ENCODE peak calls at places on chromosomes 3 and 15, in seven cellular contexts. N, V, J, D, L, W and I are unnamed samples.

GRCh38 chr3:181176610-181177009 is 187.1 kb upstream of the DNAJC19 start:
- DNase-seq in N (peak), V (peak), J (peak), L (no peak), D (peak), W (peak), I (peak)

GRCh38 chr15:62649793-62650420 is 392.6 kb upstream of the TPM1 start:
- DNase-seq in V (no peak), L (no peak), W (no peak), N (no peak), J (peak), D (no peak), I (no peak)

GRCh38 chr3:42689421-42690014 is 4.2 kb downstream of the KLHL40 start:
- DNase-seq in J (no peak), V (no peak), W (no peak), N (no peak), D (no peak), L (no peak), I (no peak)

GRCh38 chr3:108060331-108060730 is 30.5 kb downstream of the CD47 start:
- DNase-seq in V (no peak), L (no peak), N (no peak), J (peak), W (peak), D (peak), I (peak)

GRCh38 chr15:75904241-75904631 is 558 bp downstream of the FBXO22 start:
- DNase-seq in L (no peak), J (peak), V (peak), D (peak), N (peak), W (peak), I (peak)

GRCh38 chr15:74174216-74174965 is 881 bp downstream of the ISLR start:
- DNase-seq in D (no peak), J (no peak), L (no peak), N (no peak), W (no peak), V (peak), I (peak)

GRCh38 chr3:37174532-37175126 is at the start of gene LRRFIP2:
- DNase-seq in N (no peak), J (peak), V (no peak), D (no peak), W (peak), L (no peak), I (no peak)

GRCh38 chr3:62559831-62560445 is 186.6 kb upstream of the FEZF2 start:
- DNase-seq in W (no peak), J (peak), V (no peak), D (peak), L (no peak), N (no peak), I (peak)

GRCh38 chr3:161649900-161650484 is 153.4 kb downstream of the OTOL1 start:
- DNase-seq in L (no peak), D (peak), W (no peak), N (no peak), J (no peak), V (no peak), I (peak)

GRCh38 chr3:177679568-177680441 is 482.5 kb upstream of the TBL1XR1 start:
- DNase-seq in N (no peak), V (no peak), D (peak), W (no peak), L (no peak), J (peak), I (peak)

GRCh38 chr3:178181085-178181484 is 355.2 kb upstream of the KCNMB2 start:
- DNase-seq in D (no peak), W (no peak), J (no peak), V (no peak), N (no peak), L (no peak), I (no peak)

GRCh38 chr15:72285927-72286516 is 13.7 kb upstream of the PARP6 start:
- DNase-seq in J (peak), V (peak), W (no peak), N (no peak), D (peak), L (peak), I (peak)

GRCh38 chr3:121961283-121961682 is 60.8 kb downstream of the ILDR1 start:
- DNase-seq in L (no peak), D (no peak), J (no peak), N (no peak), V (no peak), W (no peak), I (no peak)

GRCh38 chr3:121630355-121630754 is 30.3 kb downstream of the HCLS1 start:
- DNase-seq in N (no peak), V (no peak), L (no peak), J (no peak), W (peak), D (no peak), I (no peak)

GRCh38 chr15:69131362-69132215 is 28.8 kb upstream of the GLCE start:
- DNase-seq in D (no peak), J (no peak), W (no peak), V (no peak), L (no peak), N (no peak), I (no peak)

GRCh38 chr3:36525115-36525711 is 144.9 kb downstream of the STAC start:
- DNase-seq in N (no peak), V (no peak), W (no peak), J (peak), L (no peak), D (peak), I (peak)

GRCh38 chr3:129793356-129793755 is 100.2 kb downstream of the TMCC1 start:
- DNase-seq in J (no peak), N (peak), L (no peak), D (no peak), V (no peak), W (peak), I (peak)

GRCh38 chr3:99269606-99270355 is 368.3 kb upstream of the DCBLD2 start:
- DNase-seq in D (no peak), J (no peak), V (no peak), L (no peak), W (no peak), N (no peak), I (no peak)

GRCh38 chr15:33068531-33068990 is 126.0 kb downstream of the FMN1 start:
- DNase-seq in L (no peak), J (no peak), V (peak), N (no peak), D (peak), W (peak), I (peak)

GRCh38 chr3:26932752-26933151 is 310.2 kb downstream of the LRRC3B start:
- DNase-seq in V (no peak), W (no peak), J (no peak), D (no peak), N (no peak), L (no peak), I (no peak)

GRCh38 chr3:9721698-9722057 is 9.9 kb upstream of the BRPF1 start:
- DNase-seq in V (no peak), N (no peak), J (no peak), L (no peak), W (no peak), D (no peak), I (no peak)

GRCh38 chr3:127551178-127551577 is 39.4 kb downstream of the TPRA1 start:
- DNase-seq in J (no peak), V (no peak), N (no peak), W (no peak), D (no peak), L (no peak), I (no peak)

GRCh38 chr3:40387001-40387894 is at the start of gene ENTPD3:
- DNase-seq in W (peak), D (peak), L (peak), J (no peak), V (peak), N (peak), I (peak)

GRCh38 chr3:150605998-150606641 is 3.0 kb downstream of the SELENOT start:
- DNase-seq in W (no peak), N (no peak), L (no peak), J (no peak), D (no peak), V (no peak), I (no peak)

GRCh38 chr3:23817508-23818223 is 11.9 kb downstream of the UBE2E1 start:
- DNase-seq in J (no peak), D (no peak), L (no peak), N (no peak), V (no peak), W (no peak), I (no peak)

GRCh38 chr15:52106641-52107040 is 5.9 kb downstream of the BCL2L10 start:
- DNase-seq in D (no peak), N (no peak), W (no peak), V (no peak), L (no peak), J (no peak), I (no peak)

GRCh38 chr3:185760091-185760490 is 64.8 kb downstream of the IGF2BP2 start:
- DNase-seq in J (no peak), N (no peak), L (no peak), D (no peak), V (no peak), W (no peak), I (no peak)

GRCh38 chr3:185760550-185760949 is 64.3 kb downstream of the IGF2BP2 start:
- DNase-seq in D (no peak), W (no peak), V (no peak), N (no peak), L (no peak), J (no peak), I (no peak)

GRCh38 chr3:185757176-185757575 is 67.7 kb downstream of the IGF2BP2 start:
- DNase-seq in W (no peak), D (no peak), N (no peak), L (no peak), V (no peak), J (no peak), I (no peak)

GRCh38 chr3:185758912-185759311 is 65.9 kb downstream of the IGF2BP2 start:
- DNase-seq in N (no peak), V (no peak), D (no peak), L (no peak), W (no peak), J (no peak), I (no peak)

DNA sequence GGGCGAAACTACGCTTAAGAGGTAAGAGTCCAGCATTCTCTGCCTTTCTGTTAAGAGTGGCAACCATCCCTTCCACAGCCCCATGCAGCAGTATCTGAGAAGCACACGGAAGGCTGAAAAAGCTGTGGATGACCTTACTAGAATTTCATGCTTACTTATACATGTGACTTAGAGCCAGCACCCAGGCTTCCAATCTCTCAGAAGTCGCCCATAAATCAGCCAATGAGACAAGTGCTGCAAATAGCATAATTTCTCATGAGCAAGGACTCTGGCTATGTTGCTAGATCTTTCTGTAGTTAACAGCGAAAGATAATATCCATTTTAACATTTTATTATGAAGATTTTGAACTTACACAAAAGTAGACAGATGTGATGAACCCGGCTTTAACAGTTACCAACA is 65.3 kb downstream of the IGF2BP2 start:
- DNase-seq in W (no peak), N (no peak), D (no peak), L (no peak), J (no peak), V (no peak), I (no peak)
- H3K4me2 ChIP-seq in W (no peak), N (no peak), D (no peak), L (no peak), J (no peak), V (no peak), I (no peak)

GRCh38 chr3:112392393-112393359 is 59.7 kb downstream of the CD200 start:
- DNase-seq in L (no peak), J (no peak), N (no peak), V (no peak), W (no peak), D (no peak), I (no peak)
- H3K23ac ChIP-seq in L (no peak), J (no peak), N (no peak), V (no peak), W (no peak), D (no peak), I (no peak)

DNA sequence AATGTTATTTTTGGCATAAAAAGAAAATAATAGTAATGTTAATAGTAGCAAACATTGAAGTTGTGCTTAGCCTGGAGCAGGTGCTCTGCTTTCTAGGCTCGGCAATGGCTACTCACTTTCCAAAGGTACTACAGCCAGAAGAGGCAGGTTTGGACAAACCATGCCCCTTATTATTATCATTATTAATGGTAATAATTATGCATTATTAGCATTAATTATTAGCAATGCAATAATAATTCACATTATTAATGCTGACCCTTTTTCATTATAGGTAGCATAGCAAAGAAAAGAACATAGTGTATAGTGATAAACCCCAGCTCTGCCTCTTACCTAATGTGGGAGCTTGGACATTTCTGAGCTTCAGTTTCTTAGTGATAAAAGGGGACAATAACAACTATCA is 171.4 kb downstream of the EDEM1 start:
- DNase-seq in D (no peak), N (no peak), L (no peak), W (no peak), V (no peak), J (no peak), I (no peak)
- H3K4me2 ChIP-seq in D (no peak), N (no peak), L (no peak), W (no peak), V (no peak), J (no peak), I (no peak)

DNA sequence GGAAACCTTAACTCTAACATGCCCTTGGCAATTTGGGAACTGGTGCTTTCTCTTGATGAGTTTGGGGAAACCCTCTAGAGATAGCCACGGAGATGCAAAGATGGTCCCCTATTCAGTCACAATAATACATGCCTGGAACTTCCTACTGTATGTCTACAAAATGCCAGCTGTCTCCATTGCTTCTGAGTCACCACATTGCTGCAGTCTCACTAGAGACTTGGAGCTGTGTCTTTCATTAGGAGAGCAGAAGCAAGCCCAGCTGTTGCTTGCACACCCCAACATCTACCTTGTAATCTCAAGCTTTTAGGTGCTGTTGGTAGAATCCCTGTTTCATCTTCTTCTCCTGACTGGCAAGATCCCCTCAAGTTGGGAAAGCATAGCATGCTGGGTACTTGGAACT is 261.0 kb downstream of the ADAMTSL3 start:
- DNase-seq in V (no peak), N (no peak), D (no peak), L (no peak), J (no peak), W (no peak), I (no peak)
- H3K23ac ChIP-seq in V (no peak), N (no peak), D (no peak), L (no peak), J (no peak), W (no peak), I (no peak)

DNA sequence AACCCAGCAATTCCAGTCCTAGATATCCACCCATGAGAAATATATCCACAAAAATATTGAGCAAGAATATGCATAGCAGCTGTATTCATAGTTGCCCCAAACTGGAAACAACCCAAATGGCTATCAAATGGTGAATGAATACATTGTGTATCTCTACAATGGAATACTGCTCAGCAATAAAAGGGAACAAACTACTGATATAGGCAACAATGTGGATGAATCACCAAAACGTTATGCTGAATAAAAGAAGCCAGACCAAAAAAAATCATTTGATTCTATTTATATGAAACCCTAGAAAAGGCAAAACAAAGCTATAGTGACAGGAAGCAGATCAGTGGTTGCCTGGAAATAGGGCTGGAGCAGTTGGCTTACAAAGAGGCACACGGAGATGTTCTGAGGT is 15.6 kb upstream of the CMTM7 start:
- DNase-seq in N (no peak), V (no peak), W (no peak), D (no peak), L (no peak), J (peak), I (no peak)
- H3K4me2 ChIP-seq in N (no peak), V (no peak), W (no peak), D (no peak), L (no peak), J (no peak), I (no peak)

DNA sequence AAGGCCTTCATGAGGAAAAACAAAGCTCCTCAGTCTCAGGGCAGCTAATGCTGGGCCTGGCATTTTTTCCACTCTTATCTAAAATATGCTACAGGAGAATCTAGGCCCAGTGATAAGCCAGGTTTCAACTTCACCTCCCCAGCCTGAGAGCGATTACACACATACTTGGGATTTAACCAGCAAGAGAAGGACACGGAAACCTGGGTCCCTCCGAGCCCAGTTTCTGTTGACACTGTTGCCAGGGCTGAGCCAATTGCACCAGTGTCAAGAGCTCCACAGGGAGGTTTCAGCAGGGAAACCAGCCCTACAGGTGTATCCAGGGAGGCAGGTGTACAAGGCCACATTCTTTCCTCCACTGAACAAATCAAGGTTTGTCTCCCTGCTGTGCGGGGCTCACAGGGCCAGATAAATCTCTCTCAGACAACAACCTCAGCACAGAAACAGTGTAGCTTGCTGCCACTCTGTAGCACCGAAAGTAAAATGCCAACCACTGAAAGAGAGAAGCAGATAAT is 85.4 kb downstream of the MAGI1 start:
- DNase-seq in J (no peak), L (peak), D (peak), W (peak), N (no peak), V (peak), I (no peak)
- H3K23ac ChIP-seq in J (peak), L (no peak), D (no peak), W (no peak), N (no peak), V (no peak), I (no peak)